ENCODE peak calls at places on chromosomes 6 and 20, in ten cellular contexts. Y, V, C, D, R, N, T, M, F and I are unnamed samples.

GRCh38 chr20:58711266-58712051 is 18.9 kb downstream of the NPEPL1 start:
- DNase-seq in F (peak), D (no peak), Y (no peak), T (no peak), N (peak), V (peak), M (no peak), R (no peak), C (no peak), I (no peak)

GRCh38 chr6:71602385-71602949 is 283.9 kb upstream of the RIMS1 start:
- DNase-seq in F (no peak), M (no peak), Y (peak), C (peak), D (peak), R (no peak), T (no peak), N (no peak), V (no peak), I (no peak)

GRCh38 chr20:16005612-16006493 is 567.4 kb downstream of the KIF16B start:
- DNase-seq in D (no peak), F (no peak), M (no peak), R (no peak), Y (no peak), C (no peak), V (no peak), T (no peak), N (no peak), I (no peak)

GRCh38 chr20:57251344-57251743 is 15.1 kb downstream of the BMP7 start:
- DNase-seq in C (no peak), Y (peak), F (no peak), M (no peak), D (no peak), R (no peak), T (no peak), V (no peak), N (no peak), I (no peak)

GRCh38 chr6:6420097-6420496 is 99.6 kb upstream of the F13A1 start:
- DNase-seq in C (no peak), Y (no peak), F (no peak), N (no peak), R (no peak), M (no peak), D (no peak), V (no peak), T (no peak), I (no peak)

GRCh38 chr6:43695967-43696291 is 8.3 kb upstream of the MRPS18A start:
- DNase-seq in Y (no peak), C (peak), M (no peak), F (no peak), D (no peak), T (no peak), N (no peak), V (no peak), R (no peak), I (no peak)

GRCh38 chr20:35674921-35675320 is 10.2 kb upstream of the CPNE1 start:
- DNase-seq in V (no peak), N (no peak), T (no peak), M (no peak), Y (no peak), C (no peak), D (no peak), R (no peak), F (no peak), I (no peak)

GRCh38 chr6:113635222-113635970 is 221.7 kb upstream of the MARCKS start:
- DNase-seq in V (no peak), M (no peak), N (no peak), C (no peak), F (no peak), Y (no peak), D (no peak), R (no peak), T (no peak), I (no peak)

GRCh38 chr6:49540614-49541013 is 9.9 kb upstream of the C6orf141 start:
- DNase-seq in D (no peak), M (no peak), Y (peak), T (no peak), F (no peak), R (no peak), N (no peak), V (no peak), C (no peak), I (no peak)

GRCh38 chr6:34970962-34971361 is 81.9 kb downstream of the ANKS1A start:
- DNase-seq in T (no peak), C (peak), V (no peak), N (no peak), M (no peak), R (no peak), Y (peak), D (peak), F (no peak), I (no peak)

GRCh38 chr6:39870950-39871349 is 63.3 kb downstream of the MOCS1 start:
- DNase-seq in M (no peak), C (no peak), N (no peak), T (no peak), Y (no peak), V (no peak), R (no peak), D (no peak), F (no peak), I (no peak)

GRCh38 chr6:13554929-13555333 is 19.5 kb upstream of the SIRT5 start:
- DNase-seq in C (peak), N (no peak), D (peak), T (peak), Y (peak), F (peak), M (no peak), R (no peak), V (no peak), I (no peak)

GRCh38 chr20:19260412-19261090 is 48.1 kb downstream of the SLC24A3 start:
- DNase-seq in V (no peak), Y (no peak), T (no peak), C (no peak), D (no peak), M (no peak), N (no peak), R (no peak), F (no peak), I (no peak)

GRCh38 chr6:26045046-26045938 is 41.9 kb upstream of the HFE start:
- DNase-seq in M (peak), F (peak), R (no peak), C (peak), V (peak), T (no peak), D (peak), Y (peak), N (peak), I (peak)

GRCh38 chr20:63121749-63122405 is 94.1 kb downstream of the YTHDF1 start:
- DNase-seq in V (peak), N (no peak), M (no peak), F (peak), T (no peak), C (no peak), R (no peak), Y (no peak), D (no peak), I (peak)

GRCh38 chr6:116390571-116390970 is 19.8 kb downstream of the DSE start:
- DNase-seq in F (no peak), Y (no peak), T (no peak), R (no peak), D (no peak), M (no peak), C (no peak), N (no peak), V (no peak), I (no peak)

GRCh38 chr6:134031696-134032255 is 20.6 kb downstream of the SLC2A12 start:
- DNase-seq in T (no peak), Y (peak), D (no peak), M (no peak), N (no peak), R (no peak), C (peak), V (no peak), F (no peak), I (no peak)

DNA sequence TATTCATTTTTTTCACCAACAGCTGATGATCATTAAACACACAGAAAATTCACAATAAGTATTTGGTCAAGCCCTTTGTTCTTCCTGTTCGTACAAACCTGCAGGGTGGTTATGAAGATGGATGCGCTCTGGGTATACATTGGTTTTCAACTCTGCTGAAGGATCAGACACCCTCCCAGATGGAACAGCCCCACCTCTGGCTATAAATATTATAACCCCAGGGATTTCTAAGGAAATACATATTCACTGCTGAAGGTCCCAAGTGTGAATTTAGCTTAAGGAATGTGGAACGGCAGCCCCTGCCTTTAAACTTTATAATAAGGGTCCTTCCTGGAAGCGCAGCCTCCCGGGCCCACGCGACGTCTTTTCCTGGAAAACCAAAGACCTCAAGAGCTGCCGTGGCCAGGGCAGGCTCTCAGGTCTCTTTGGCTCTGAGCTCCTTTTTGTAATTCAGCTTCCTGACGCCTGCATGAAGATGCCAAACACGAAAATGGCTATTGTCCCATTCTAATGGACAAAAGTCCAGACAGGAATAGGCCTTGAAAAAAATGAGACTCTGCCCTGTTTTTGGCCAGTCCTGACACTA is 172.4 kb upstream of the SSTR4 start:
- DNase-seq in Y (no peak), F (peak), R (no peak), M (no peak), D (no peak), N (no peak), V (no peak), C (no peak), T (no peak), I (no peak)
- TF ChIP-seq CTCF in Y (no peak), F (peak), R (no peak), M (no peak), D (peak), N (no peak), V (peak), C (no peak), T (no peak), I (no peak)

DNA sequence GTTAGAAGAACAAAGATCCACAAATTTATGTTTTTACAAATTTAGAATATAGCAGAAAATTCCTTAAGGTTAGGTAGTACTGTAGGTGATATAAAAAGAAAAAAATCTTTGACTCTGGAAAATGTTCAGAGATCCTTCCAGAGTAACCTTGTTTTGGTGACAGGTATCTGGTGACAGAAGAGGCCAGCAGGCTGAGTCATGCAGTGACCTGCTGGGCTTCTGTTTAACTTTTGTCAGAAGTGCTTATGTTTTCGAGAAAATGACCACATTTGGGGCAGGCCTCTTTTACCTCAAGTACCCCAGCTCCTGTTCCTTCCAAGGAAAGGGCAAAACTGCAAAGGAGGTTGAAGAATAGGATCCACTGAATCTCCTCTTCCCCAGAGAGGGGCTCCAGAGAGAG is 10.5 kb upstream of the CLDN20 start:
- DNase-seq in R (no peak), F (no peak), Y (no peak), N (no peak), C (no peak), D (no peak), M (no peak), T (no peak), V (no peak), I (no peak)
- H3K27ac ChIP-seq in R (no peak), F (peak), Y (no peak), N (no peak), C (no peak), D (no peak), M (no peak), T (peak), V (no peak), I (peak)

DNA sequence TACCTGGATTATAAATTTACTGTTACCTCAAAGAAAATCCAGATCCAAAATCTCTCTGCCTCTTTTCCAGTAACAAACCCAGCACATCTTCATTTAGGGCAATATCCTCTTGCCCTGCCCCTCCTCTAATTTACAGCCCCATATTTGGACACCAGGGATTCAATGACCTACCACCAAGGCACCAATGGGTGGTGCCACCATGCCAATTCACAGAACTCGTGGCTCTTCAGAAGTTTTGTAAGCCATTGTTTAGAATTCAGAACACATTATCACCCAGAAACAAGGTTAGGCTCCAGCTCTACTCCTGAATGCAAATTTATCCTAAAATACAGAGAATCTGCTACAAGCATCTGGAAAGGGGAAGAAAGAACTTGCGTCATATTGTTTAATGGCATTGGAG is 67.8 kb upstream of the SASH1 start:
- DNase-seq in Y (no peak), R (no peak), V (no peak), T (no peak), F (no peak), D (no peak), M (no peak), N (no peak), C (no peak), I (no peak)
- H3K4me3 ChIP-seq in Y (no peak), R (no peak), V (no peak), T (no peak), F (no peak), D (no peak), M (no peak), N (no peak), C (no peak), I (no peak)

GRCh38 chr6:38279423-38279822 is 360.3 kb downstream of the BTBD9 start:
- DNase-seq in Y (no peak), N (no peak), M (no peak), T (no peak), D (peak), R (no peak), C (no peak), V (no peak), F (no peak), I (no peak)
- TF ChIP-seq CTCF in Y (no peak), N (no peak), M (no peak), T (no peak), D (peak), R (no peak), C (peak), V (peak), F (peak), I (no peak)

GRCh38 chr6:169158182-169158573 is 95.5 kb downstream of the THBS2 start:
- DNase-seq in R (no peak), D (peak), F (peak), N (no peak), T (peak), V (peak), Y (peak), C (peak), M (no peak), I (peak)
- H3K27ac ChIP-seq in R (no peak), D (no peak), F (peak), N (no peak), T (no peak), V (peak), Y (peak), C (peak), M (peak), I (no peak)

GRCh38 chr20:10219993-10220750 is 1.5 kb downstream of the SNAP25 start:
- DNase-seq in N (no peak), D (no peak), R (no peak), Y (no peak), T (no peak), F (no peak), C (no peak), M (no peak), V (no peak), I (no peak)

GRCh38 chr20:10216146-10216741 is 2.4 kb upstream of the SNAP25 start:
- DNase-seq in V (no peak), M (no peak), C (peak), N (no peak), R (no peak), D (peak), Y (peak), T (no peak), F (no peak), I (no peak)

GRCh38 chr20:10219452-10219791 is 792 bp downstream of the SNAP25 start:
- DNase-seq in Y (peak), M (no peak), F (peak), V (peak), C (peak), D (peak), R (no peak), T (peak), N (peak), I (peak)

GRCh38 chr20:10218536-10219451 is at the start of gene SNAP25:
- DNase-seq in T (no peak), R (peak), M (no peak), N (peak), F (no peak), D (peak), V (no peak), C (peak), Y (peak), I (no peak)

GRCh38 chr20:10217517-10218410 is 866 bp upstream of the SNAP25 start:
- DNase-seq in D (peak), F (no peak), N (no peak), V (no peak), Y (peak), M (no peak), R (no peak), T (no peak), C (peak), I (peak)
- H3K4me3 ChIP-seq in D (peak), F (peak), N (no peak), V (peak), Y (peak), M (no peak), R (no peak), T (no peak), C (peak), I (peak)

GRCh38 chr6:168133707-168134398 is 54.8 kb upstream of the FRMD1 start:
- DNase-seq in C (no peak), Y (no peak), R (no peak), M (no peak), N (no peak), D (peak), F (no peak), V (no peak), T (no peak), I (no peak)

GRCh38 chr6:168131464-168132415 is 52.7 kb upstream of the FRMD1 start:
- DNase-seq in C (no peak), R (no peak), Y (no peak), V (no peak), F (no peak), T (no peak), D (peak), M (no peak), N (no peak), I (no peak)

GRCh38 chr6:168130683-168131371 is 51.8 kb upstream of the FRMD1 start:
- DNase-seq in F (no peak), Y (no peak), T (no peak), M (no peak), R (no peak), C (no peak), D (no peak), N (no peak), V (no peak), I (no peak)

GRCh38 chr6:168133186-168133585 is 54.2 kb upstream of the FRMD1 start:
- DNase-seq in D (peak), V (no peak), Y (peak), F (peak), M (no peak), T (peak), R (no peak), N (no peak), C (peak), I (no peak)

GRCh38 chr6:168132531-168133184 is 53.6 kb upstream of the FRMD1 start:
- DNase-seq in F (peak), R (no peak), V (no peak), N (no peak), D (peak), T (peak), M (no peak), Y (peak), C (peak), I (peak)
- TF ChIP-seq CTCF in F (peak), R (peak), V (peak), N (peak), D (peak), T (peak), M (peak), Y (peak), C (peak), I (peak)

GRCh38 chr6:68546620-68547019 is 88.5 kb upstream of the ADGRB3 start:
- DNase-seq in T (no peak), R (no peak), Y (no peak), D (no peak), N (no peak), V (no peak), M (no peak), F (no peak), C (no peak), I (no peak)
- H3K27ac ChIP-seq in T (no peak), R (no peak), Y (no peak), D (no peak), N (no peak), V (no peak), M (no peak), F (no peak), C (no peak), I (no peak)